ENCODE peak calls at places on chromosome 15, in seven cellular contexts. One of them, this sample, is unnamed.

GRCh38 chr15:85379403-85380131 is 836 bp upstream of the AKAP13 start:
- DNase-seq in right cardiac atrium: no peak
- DNase-seq in OCI-LY7: peak; percentile 49
- DNase-seq in PC-3: peak; percentile 33
- DNase-seq in tibial nerve: no peak
- DNase-seq in ovary: peak; percentile 22
- DNase-seq in upper lobe of right lung: no peak
- DNase-seq in this sample: no peak

GRCh38 chr15:69820819-69821218 is 276.9 kb downstream of the TLE3 start:
- DNase-seq in right cardiac atrium: no peak
- DNase-seq in OCI-LY7: no peak
- DNase-seq in PC-3: no peak
- DNase-seq in tibial nerve: no peak
- DNase-seq in ovary: no peak
- DNase-seq in upper lobe of right lung: no peak
- DNase-seq in this sample: no peak

GRCh38 chr15:69807752-69808151 is 290.0 kb downstream of the TLE3 start:
- DNase-seq in right cardiac atrium: no peak
- DNase-seq in OCI-LY7: no peak
- DNase-seq in PC-3: peak; percentile 77
- DNase-seq in tibial nerve: no peak
- DNase-seq in ovary: no peak
- DNase-seq in upper lobe of right lung: no peak
- DNase-seq in this sample: peak; percentile 16

GRCh38 chr15:89335289-89336041 is 841 bp upstream of the POLG start:
- DNase-seq in right cardiac atrium: peak; percentile 52
- DNase-seq in OCI-LY7: peak; percentile 86
- DNase-seq in PC-3: no peak
- DNase-seq in tibial nerve: peak; percentile 22
- DNase-seq in ovary: peak; percentile 46
- DNase-seq in upper lobe of right lung: no peak
- DNase-seq in this sample: no peak

GRCh38 chr15:40266828-40267304 is 16.0 kb downstream of the ANKRD63 start:
- DNase-seq in right cardiac atrium: peak; percentile 60
- DNase-seq in OCI-LY7: no peak
- DNase-seq in PC-3: peak; percentile 98
- DNase-seq in tibial nerve: no peak
- DNase-seq in ovary: peak; percentile 84
- DNase-seq in upper lobe of right lung: peak; percentile 82
- DNase-seq in this sample: peak; percentile 90

GRCh38 chr15:79004336-79004735 is 59.5 kb upstream of the CTSH start:
- DNase-seq in right cardiac atrium: no peak
- DNase-seq in OCI-LY7: peak; percentile 93
- DNase-seq in PC-3: peak; percentile 47
- DNase-seq in tibial nerve: no peak
- DNase-seq in ovary: no peak
- DNase-seq in upper lobe of right lung: no peak
- DNase-seq in this sample: no peak

GRCh38 chr15:85380860-85381535 is 595 bp downstream of the AKAP13 start:
- DNase-seq in right cardiac atrium: peak; percentile 82
- DNase-seq in OCI-LY7: peak; percentile 58
- DNase-seq in PC-3: peak; percentile 19
- DNase-seq in tibial nerve: no peak
- DNase-seq in ovary: no peak
- DNase-seq in upper lobe of right lung: peak; percentile 85
- DNase-seq in this sample: peak; percentile 32

GRCh38 chr15:74763416-74763815 is 14.8 kb downstream of the CYP1A2 start:
- DNase-seq in right cardiac atrium: no peak
- DNase-seq in OCI-LY7: no peak
- DNase-seq in PC-3: no peak
- DNase-seq in tibial nerve: no peak
- DNase-seq in ovary: no peak
- DNase-seq in upper lobe of right lung: peak; percentile 74
- DNase-seq in this sample: no peak

GRCh38 chr15:75065851-75066509 is 42.6 kb downstream of the PPCDC start:
- DNase-seq in right cardiac atrium: no peak
- DNase-seq in OCI-LY7: no peak
- DNase-seq in PC-3: peak; percentile 20
- DNase-seq in tibial nerve: no peak
- DNase-seq in ovary: no peak
- DNase-seq in upper lobe of right lung: peak; percentile 10
- DNase-seq in this sample: no peak

GRCh38 chr15:98850991-98851776 is 156.4 kb downstream of the PGPEP1L start:
- DNase-seq in right cardiac atrium: peak; percentile 88
- DNase-seq in OCI-LY7: peak; percentile 41
- DNase-seq in PC-3: peak; percentile 76
- DNase-seq in tibial nerve: peak; percentile 53
- DNase-seq in ovary: peak; percentile 78
- DNase-seq in upper lobe of right lung: peak; percentile 87
- DNase-seq in this sample: peak; percentile 76

GRCh38 chr15:42157381-42157780 is 945 bp upstream of the PLA2G4F start:
- DNase-seq in right cardiac atrium: no peak
- DNase-seq in OCI-LY7: no peak
- DNase-seq in PC-3: no peak
- DNase-seq in tibial nerve: no peak
- DNase-seq in ovary: no peak
- DNase-seq in upper lobe of right lung: no peak
- DNase-seq in this sample: no peak

GRCh38 chr15:42154576-42155355 is 1.7 kb downstream of the PLA2G4F start:
- DNase-seq in right cardiac atrium: no peak
- DNase-seq in OCI-LY7: no peak
- DNase-seq in PC-3: no peak
- DNase-seq in tibial nerve: no peak
- DNase-seq in ovary: no peak
- DNase-seq in upper lobe of right lung: peak; percentile 74
- DNase-seq in this sample: no peak

GRCh38 chr15:42155546-42156265 is 730 bp downstream of the PLA2G4F start:
- DNase-seq in right cardiac atrium: no peak
- DNase-seq in OCI-LY7: no peak
- DNase-seq in PC-3: peak; percentile 76
- DNase-seq in tibial nerve: no peak
- DNase-seq in ovary: no peak
- DNase-seq in upper lobe of right lung: peak; percentile 78
- DNase-seq in this sample: no peak

GRCh38 chr15:42157981-42158765 is 1.7 kb upstream of the PLA2G4F start:
- DNase-seq in right cardiac atrium: no peak
- DNase-seq in OCI-LY7: no peak
- DNase-seq in PC-3: peak; percentile 13
- DNase-seq in tibial nerve: no peak
- DNase-seq in ovary: peak; percentile 29
- DNase-seq in upper lobe of right lung: no peak
- DNase-seq in this sample: peak; percentile 54

DNA sequence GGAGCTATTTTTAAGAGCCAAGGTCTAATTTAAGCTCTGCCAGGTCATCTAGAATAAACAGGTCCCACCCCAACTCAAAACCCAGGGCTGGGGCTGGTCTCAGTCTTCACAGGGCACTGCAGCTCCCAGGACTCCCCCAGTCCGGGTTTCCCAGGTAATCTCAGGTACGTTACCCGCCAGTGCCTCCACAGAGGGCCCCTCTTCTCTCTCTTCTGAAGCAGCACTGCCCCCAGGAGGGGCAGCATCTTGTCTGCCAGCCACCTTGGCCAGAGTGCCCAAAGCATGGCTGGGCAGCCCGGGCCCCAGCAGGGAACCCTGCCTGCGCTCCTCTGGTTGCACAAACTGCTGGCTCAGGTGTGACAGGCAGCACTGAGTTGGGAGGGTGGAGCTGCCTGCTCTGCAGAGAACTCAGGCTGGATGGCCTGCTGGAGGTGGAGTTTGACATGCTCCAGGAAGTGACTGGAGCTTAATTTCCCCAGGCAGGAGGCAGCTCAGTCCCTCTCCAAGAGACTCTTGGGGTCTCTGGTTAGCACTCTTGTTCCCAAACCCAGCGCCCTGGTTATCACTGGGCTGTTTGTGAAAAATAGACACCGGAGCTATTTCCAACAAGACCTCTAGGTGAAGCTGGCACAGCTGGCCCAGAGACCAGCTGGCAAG is at the start of gene PLA2G4F:
- DNase-seq in right cardiac atrium: no peak
- DNase-seq in OCI-LY7: no peak
- DNase-seq in PC-3: peak; percentile 68
- DNase-seq in tibial nerve: no peak
- DNase-seq in ovary: no peak
- DNase-seq in upper lobe of right lung: peak; percentile 88
- DNase-seq in this sample: no peak
- H3K27ac ChIP-seq in right cardiac atrium: no peak within 1 kb of the TSS
- H3K27ac ChIP-seq in OCI-LY7: no peak within 1 kb of the TSS
- H3K27ac ChIP-seq in PC-3: peak within 1 kb of the TSS; percentile 50
- H3K27ac ChIP-seq in tibial nerve: no peak within 1 kb of the TSS
- H3K27ac ChIP-seq in ovary: no peak within 1 kb of the TSS
- H3K27ac ChIP-seq in upper lobe of right lung: peak within 1 kb of the TSS; percentile 71
- H3K27ac ChIP-seq in this sample: no peak within 1 kb of the TSS

GRCh38 chr15:60535265-60535664 is 56.3 kb upstream of the ICE2 start:
- DNase-seq in right cardiac atrium: no peak
- DNase-seq in OCI-LY7: no peak
- DNase-seq in PC-3: no peak
- DNase-seq in tibial nerve: no peak
- DNase-seq in ovary: no peak
- DNase-seq in upper lobe of right lung: no peak
- DNase-seq in this sample: no peak

GRCh38 chr15:60535743-60536142 is 56.8 kb upstream of the ICE2 start:
- DNase-seq in right cardiac atrium: no peak
- DNase-seq in OCI-LY7: no peak
- DNase-seq in PC-3: no peak
- DNase-seq in tibial nerve: no peak
- DNase-seq in ovary: no peak
- DNase-seq in upper lobe of right lung: no peak
- DNase-seq in this sample: no peak

GRCh38 chr15:60536951-60537350 is 58.0 kb upstream of the ICE2 start:
- DNase-seq in right cardiac atrium: peak; percentile 36
- DNase-seq in OCI-LY7: no peak
- DNase-seq in PC-3: no peak
- DNase-seq in tibial nerve: no peak
- DNase-seq in ovary: no peak
- DNase-seq in upper lobe of right lung: no peak
- DNase-seq in this sample: no peak

GRCh38 chr15:60534546-60534945 is 55.6 kb upstream of the ICE2 start:
- DNase-seq in right cardiac atrium: no peak
- DNase-seq in OCI-LY7: no peak
- DNase-seq in PC-3: no peak
- DNase-seq in tibial nerve: no peak
- DNase-seq in ovary: no peak
- DNase-seq in upper lobe of right lung: no peak
- DNase-seq in this sample: no peak

DNA sequence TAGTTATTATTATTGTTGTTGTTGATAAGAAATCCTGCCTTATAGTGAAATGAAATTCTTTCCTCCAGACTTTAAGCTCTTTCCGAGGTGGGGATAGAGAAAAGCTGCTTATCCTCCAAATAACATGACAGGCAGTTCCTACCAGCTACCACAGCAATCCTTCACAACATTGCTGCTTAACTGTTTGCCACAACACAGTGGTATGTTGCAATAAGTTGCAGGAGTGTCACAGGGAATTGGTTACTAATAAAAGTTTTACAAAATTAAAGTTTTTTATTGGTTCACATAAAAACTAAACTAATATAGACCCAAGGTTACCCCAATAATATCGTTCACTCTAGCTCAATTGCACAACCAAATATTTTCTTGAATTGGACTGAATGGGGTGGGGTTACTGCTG is 57.4 kb upstream of the ICE2 start:
- DNase-seq in right cardiac atrium: no peak
- DNase-seq in OCI-LY7: no peak
- DNase-seq in PC-3: no peak
- DNase-seq in tibial nerve: no peak
- DNase-seq in ovary: no peak
- DNase-seq in upper lobe of right lung: no peak
- DNase-seq in this sample: no peak
- H3K4me1 ChIP-seq in right cardiac atrium: peaks cover 2% of the 10 kb centered on the region
- H3K4me1 ChIP-seq in OCI-LY7: no peaks in the 10 kb centered on the region
- H3K4me1 ChIP-seq in PC-3: no peaks in the 10 kb centered on the region
- H3K4me1 ChIP-seq in tibial nerve: no peaks in the 10 kb centered on the region
- H3K4me1 ChIP-seq in ovary: peaks cover 3% of the 10 kb centered on the region
- H3K4me1 ChIP-seq in upper lobe of right lung: no peaks in the 10 kb centered on the region
- H3K4me1 ChIP-seq in this sample: peaks cover 40% of the 10 kb centered on the region

DNA sequence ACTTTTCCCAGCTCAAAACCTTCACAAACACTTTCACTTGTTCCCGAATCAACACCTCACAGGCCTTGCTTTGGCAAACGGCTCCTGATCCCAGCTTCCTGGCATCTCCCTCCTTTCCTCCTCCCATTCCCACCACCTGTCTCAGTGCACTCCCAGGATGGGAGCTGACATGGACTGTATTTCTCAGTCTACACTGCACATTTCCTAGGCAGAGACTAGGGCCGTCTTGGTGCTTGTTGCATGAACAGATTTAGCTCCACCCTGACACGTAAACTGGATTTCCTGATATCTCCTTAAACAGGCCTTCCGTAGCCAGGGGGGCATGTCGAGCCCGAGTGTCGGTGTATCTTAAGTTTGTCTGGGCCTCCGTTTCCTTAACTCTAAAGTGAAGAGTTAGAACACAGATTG is 790 bp upstream of the WHAMM start:
- DNase-seq in right cardiac atrium: no peak
- DNase-seq in OCI-LY7: peak; percentile 72
- DNase-seq in PC-3: no peak
- DNase-seq in tibial nerve: no peak
- DNase-seq in ovary: no peak
- DNase-seq in upper lobe of right lung: no peak
- DNase-seq in this sample: no peak
- H3K4me3 ChIP-seq in right cardiac atrium: no peak overlapping the region
- H3K4me3 ChIP-seq in OCI-LY7: peak overlapping the region; percentile 95
- H3K4me3 ChIP-seq in PC-3: peak overlapping the region; percentile 90
- H3K4me3 ChIP-seq in tibial nerve: no peak overlapping the region
- H3K4me3 ChIP-seq in ovary: peak overlapping the region; percentile 82
- H3K4me3 ChIP-seq in upper lobe of right lung: no peak overlapping the region
- H3K4me3 ChIP-seq in this sample: no peak overlapping the region

DNA sequence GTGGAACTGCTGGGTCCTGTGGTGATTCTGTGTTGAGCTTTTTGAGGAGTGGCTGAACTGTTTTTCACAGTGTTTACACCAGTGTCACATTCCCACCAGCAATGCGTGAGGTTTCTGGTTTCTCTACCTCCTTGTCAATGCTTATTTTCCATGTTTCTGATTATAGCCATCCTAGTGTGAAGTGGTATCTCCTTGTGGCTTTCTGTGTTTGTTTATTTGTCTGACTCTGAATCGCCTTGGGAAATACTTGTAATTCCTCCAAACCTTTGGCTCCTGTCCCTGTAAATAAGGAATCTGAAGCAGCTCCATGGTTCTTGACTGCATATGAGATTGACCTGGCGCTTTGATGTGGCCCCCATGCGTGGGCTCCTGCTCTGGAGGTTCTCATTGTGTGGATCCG is 20.6 kb downstream of the FAN1 start:
- DNase-seq in right cardiac atrium: no peak
- DNase-seq in OCI-LY7: no peak
- DNase-seq in PC-3: no peak
- DNase-seq in tibial nerve: no peak
- DNase-seq in ovary: no peak
- DNase-seq in upper lobe of right lung: no peak
- DNase-seq in this sample: no peak
- H3K27ac ChIP-seq in right cardiac atrium: no peak overlapping the region
- H3K27ac ChIP-seq in OCI-LY7: no peak overlapping the region
- H3K27ac ChIP-seq in PC-3: no peak overlapping the region
- H3K27ac ChIP-seq in tibial nerve: peak overlapping the region; percentile 86
- H3K27ac ChIP-seq in ovary: no peak overlapping the region
- H3K27ac ChIP-seq in upper lobe of right lung: no peak overlapping the region
- H3K27ac ChIP-seq in this sample: no peak overlapping the region

DNA sequence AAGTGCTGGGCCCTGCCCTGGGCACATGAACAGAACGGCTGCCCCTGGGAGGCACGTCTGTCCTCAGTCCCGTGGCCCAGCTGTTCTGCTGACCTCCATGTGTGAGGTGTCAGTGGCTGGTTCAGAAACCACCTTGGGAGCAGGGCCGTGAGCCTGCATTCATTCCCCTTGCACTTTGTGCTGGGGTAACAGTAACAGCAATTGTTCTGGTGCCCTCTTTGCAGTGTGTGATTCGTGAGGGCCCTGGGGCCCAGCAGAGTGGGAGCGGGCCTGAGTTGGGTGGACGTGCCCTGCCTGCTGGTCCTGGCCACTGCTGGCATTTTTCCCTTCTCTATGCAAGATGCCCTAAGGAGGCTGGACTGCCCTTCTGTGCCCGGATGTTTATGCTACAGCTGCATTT is 50.4 kb upstream of the MYZAP start:
- DNase-seq in right cardiac atrium: no peak
- DNase-seq in OCI-LY7: no peak
- DNase-seq in PC-3: no peak
- DNase-seq in tibial nerve: no peak
- DNase-seq in ovary: no peak
- DNase-seq in upper lobe of right lung: no peak
- DNase-seq in this sample: no peak
- H3K4me1 ChIP-seq in right cardiac atrium: no peaks in the 10 kb centered on the region
- H3K4me1 ChIP-seq in OCI-LY7: no peaks in the 10 kb centered on the region
- H3K4me1 ChIP-seq in PC-3: no peaks in the 10 kb centered on the region
- H3K4me1 ChIP-seq in tibial nerve: no peaks in the 10 kb centered on the region
- H3K4me1 ChIP-seq in ovary: no peaks in the 10 kb centered on the region
- H3K4me1 ChIP-seq in upper lobe of right lung: no peaks in the 10 kb centered on the region
- H3K4me1 ChIP-seq in this sample: peaks cover 11% of the 10 kb centered on the region

This sample was measured in adrenal gland.